ENCODE peak calls at places on chromosomes 4 and X, in five cellular contexts. I is HL-60; P is ovary; F is naive thymus-derived CD4-positive, alpha-beta T cell; O is cardiac muscle cell. L is an unnamed sample.
A peak's percentile ranks its signal among the peaks of the same experiment; 100 is the strongest.

GRCh38 chrX:133989993-133990392 is 4.6 kb upstream of the GPC3 start:
- DNase-seq in I (no peak), P (no peak), F (no peak), O (no peak), L (no peak)

GRCh38 chr4:108049406-108049805 is 59.7 kb downstream of the HADH start:
- DNase-seq in I (no peak), P (no peak), F (peak; percentile 61), O (no peak), L (no peak)

GRCh38 chr4:26047795-26048194 is 133.8 kb downstream of the SMIM20 start:
- DNase-seq in I (no peak), P (peak; percentile 33), F (no peak), O (no peak), L (no peak)

GRCh38 chr4:61572160-61572559 is 372.0 kb downstream of the ADGRL3 start:
- DNase-seq in I (peak; percentile 14), P (no peak), F (no peak), O (no peak), L (no peak)

GRCh38 chr4:94262163-94263016 is 54.7 kb downstream of the SMARCAD1 start:
- DNase-seq in I (no peak), P (no peak), F (no peak), O (no peak), L (no peak)

GRCh38 chrX:14673764-14674163 is 144.4 kb downstream of the GLRA2 start:
- DNase-seq in I (no peak), P (no peak), F (no peak), O (no peak), L (no peak)

GRCh38 chr4:8472689-8473197 is 32.2 kb downstream of the TRMT44 start:
- DNase-seq in I (peak; percentile 4), P (peak; percentile 81), F (no peak), O (no peak), L (no peak)

GRCh38 chr4:113810906-113811305 is 49.4 kb upstream of the CAMK2D start:
- DNase-seq in I (no peak), P (no peak), F (no peak), O (no peak), L (no peak)

GRCh38 chr4:123168812-123169211 is 227.8 kb upstream of the SPRY1 start:
- DNase-seq in I (no peak), P (no peak), F (no peak), O (no peak), L (no peak)

GRCh38 chr4:73520821-73521220 is 39.3 kb downstream of the AFM start:
- DNase-seq in I (no peak), P (no peak), F (no peak), O (no peak), L (no peak)

GRCh38 chrX:72081605-72082320 is 50.0 kb downstream of the RTL5 start:
- DNase-seq in I (no peak), P (no peak), F (no peak), O (peak; percentile 45), L (no peak)

GRCh38 chrX:44570524-44570923 is 27.9 kb upstream of the FUNDC1 start:
- DNase-seq in I (no peak), P (no peak), F (no peak), O (no peak), L (no peak)

GRCh38 chrX:56794831-56795230 is 65.8 kb downstream of the NBDY start:
- DNase-seq in I (no peak), P (no peak), F (no peak), O (no peak), L (no peak)

GRCh38 chr4:60981534-60981933 is 218.6 kb upstream of the ADGRL3 start:
- DNase-seq in I (no peak), P (no peak), F (no peak), O (no peak), L (no peak)

GRCh38 chr4:150381671-150382427 is 200.1 kb upstream of the MAB21L2 start:
- DNase-seq in I (no peak), P (no peak), F (no peak), O (no peak), L (no peak)

GRCh38 chr4:13881880-13882279 is 254.4 kb upstream of the BOD1L1 start:
- DNase-seq in I (no peak), P (no peak), F (no peak), O (no peak), L (no peak)

GRCh38 chr4:22903913-22904312 is 211.2 kb downstream of the GBA3 start:
- DNase-seq in I (no peak), P (no peak), F (no peak), O (peak; percentile 23), L (no peak)

GRCh38 chr4:19835429-19835828 is 416.3 kb upstream of the SLIT2 start:
- DNase-seq in I (no peak), P (no peak), F (no peak), O (no peak), L (no peak)

GRCh38 chrX:21745756-21746155 is 12.2 kb downstream of the SMPX start:
- DNase-seq in I (peak; percentile 13), P (peak; percentile 18), F (peak; percentile 9), O (peak; percentile 56), L (no peak)

GRCh38 chrX:154313147-154313546 is 17.6 kb downstream of the TKTL1 start:
- DNase-seq in I (no peak), P (no peak), F (no peak), O (no peak), L (no peak)

GRCh38 chr4:129532573-129532972 is 436.6 kb downstream of the C4orf33 start:
- DNase-seq in I (peak; percentile 73), P (no peak), F (no peak), O (no peak), L (no peak)

DNA sequence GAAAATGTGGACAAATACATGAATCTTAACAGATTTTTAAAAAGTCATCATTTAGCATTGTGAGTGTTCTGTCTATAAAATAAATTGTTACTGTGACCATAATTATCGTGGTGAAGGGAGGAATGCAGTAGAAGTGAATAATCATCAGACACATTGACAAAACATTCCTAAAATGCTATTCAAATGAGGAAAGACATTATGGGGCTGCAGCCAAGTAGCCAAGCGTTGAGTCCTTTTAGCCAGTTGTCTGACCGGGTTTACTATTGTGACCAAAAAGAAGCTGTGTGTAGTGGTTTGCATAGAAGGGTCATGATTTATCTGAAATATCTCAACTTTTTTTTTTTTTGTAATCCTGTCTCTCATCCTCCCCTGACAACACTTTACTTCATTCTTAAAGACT is 19.5 kb downstream of the WWC2 start:
- DNase-seq in I (no peak), P (no peak), F (no peak), O (peak; percentile 62), L (no peak)
- H3K27ac ChIP-seq in I (no peak overlapping the region), P (no peak overlapping the region), F (no peak overlapping the region), O (peak overlapping the region; percentile 86), L (no peak overlapping the region)

DNA sequence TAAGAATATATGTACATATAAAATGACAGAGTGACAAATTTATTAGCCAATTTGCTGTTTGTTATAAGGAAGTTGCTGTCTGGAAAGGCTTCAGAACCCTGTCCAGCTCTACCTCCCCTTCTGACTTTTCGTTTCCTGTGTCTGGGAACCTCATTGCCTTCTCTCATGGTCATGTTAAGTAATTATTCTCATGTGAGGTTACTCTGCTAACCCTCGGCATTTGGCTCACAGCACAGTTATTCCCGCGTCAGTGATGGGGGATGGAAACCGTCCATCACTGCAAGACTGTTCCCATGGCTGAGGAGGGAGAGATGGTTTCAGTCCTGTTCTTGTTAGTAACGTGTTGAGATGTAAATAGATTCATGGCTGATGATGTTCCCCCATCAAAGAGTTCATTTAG is 11.9 kb downstream of the EDNRA start:
- DNase-seq in I (no peak), P (peak; percentile 41), F (no peak), O (no peak), L (peak; percentile 73)
- H3K27ac ChIP-seq in I (no peak overlapping the region), P (no peak overlapping the region), F (no peak overlapping the region), O (no peak overlapping the region), L (peak overlapping the region; percentile 35)

DNA sequence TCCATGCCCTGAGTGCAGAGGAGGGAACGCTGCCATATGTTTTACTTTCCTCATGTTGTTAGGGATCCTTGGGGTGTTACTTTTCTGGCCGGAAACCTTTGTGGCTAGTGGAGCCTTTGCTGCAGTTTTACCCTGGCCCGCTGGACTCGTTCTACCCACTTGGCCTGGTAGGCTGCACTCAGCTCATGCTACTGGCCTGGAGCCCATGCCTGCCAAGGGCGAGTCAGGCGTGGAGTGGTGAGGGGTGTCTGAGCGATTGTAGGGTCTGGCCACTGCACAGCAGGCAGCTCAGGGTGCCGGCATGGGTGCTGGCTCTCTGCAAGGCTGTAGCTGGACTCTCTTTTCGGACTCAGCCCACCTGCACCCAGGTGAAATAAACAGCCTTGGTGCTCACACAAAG is 41.4 kb upstream of the IL9R start:
- DNase-seq in I (no peak), P (no peak), F (no peak), O (no peak), L (peak; percentile 51)
- H3K27ac ChIP-seq in I (no peak overlapping the region), P (no peak overlapping the region), F (no peak overlapping the region), O (no peak overlapping the region), L (no peak overlapping the region)

GRCh38 chr4:55184600-55185523 is 59.5 kb upstream of the KDR start:
- DNase-seq in I (peak; percentile 19), P (peak; percentile 22), F (peak; percentile 19), O (peak; percentile 62), L (no peak)
- H3K27ac ChIP-seq in I (no peak overlapping the region), P (no peak overlapping the region), F (no peak overlapping the region), O (peak overlapping the region; percentile 88), L (peak overlapping the region; percentile 7)

GRCh38 chrX:9518896-9519295 is 54.0 kb downstream of the TBL1X start:
- DNase-seq in I (no peak), P (no peak), F (no peak), O (no peak), L (no peak)

GRCh38 chrX:9520211-9520590 is 55.3 kb downstream of the TBL1X start:
- DNase-seq in I (no peak), P (no peak), F (no peak), O (no peak), L (no peak)

GRCh38 chrX:9519546-9520210 is 54.8 kb downstream of the TBL1X start:
- DNase-seq in I (no peak), P (no peak), F (no peak), O (peak; percentile 56), L (no peak)

GRCh38 chrX:9525511-9526248 is 60.8 kb downstream of the TBL1X start:
- DNase-seq in I (no peak), P (no peak), F (no peak), O (peak; percentile 53), L (no peak)

DNA sequence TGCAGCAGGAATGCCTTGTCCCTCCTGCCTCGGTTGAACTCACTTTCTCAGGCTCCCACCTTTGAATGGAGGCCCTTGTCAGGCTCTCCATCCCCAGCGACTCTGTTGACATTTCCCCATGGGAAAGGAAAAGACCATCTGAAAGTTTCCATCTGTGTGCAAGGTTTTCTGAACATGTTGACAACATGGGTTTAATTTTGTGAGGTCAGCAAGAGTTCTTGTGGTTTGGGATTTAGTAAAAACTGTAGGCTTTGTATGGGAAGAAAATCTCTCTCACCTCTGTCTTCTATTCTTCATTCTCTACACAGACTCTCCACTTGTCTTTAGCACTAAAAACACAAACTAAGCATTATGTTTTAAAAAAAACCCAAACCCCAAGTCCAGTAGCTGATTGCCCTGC is 57.9 kb downstream of the TBL1X start:
- DNase-seq in I (no peak), P (no peak), F (no peak), O (no peak), L (no peak)
- H3K27ac ChIP-seq in I (no peak overlapping the region), P (no peak overlapping the region), F (no peak overlapping the region), O (peak overlapping the region; percentile 82), L (no peak overlapping the region)